ENCODE peak calls at places on chromosomes 5 and 9, in four cellular contexts. Y is GM13976, O is endodermal cell, F is cardiac muscle cell. Q is an unnamed sample.

GRCh38 chr5:29899583-29899982 is 1293.9 kb upstream of the CDH6 start:
- DNase-seq in Y (no peak), O (peak), F (no peak), Q (no peak)

GRCh38 chr9:121612511-121612998 is 38.9 kb upstream of the DAB2IP start:
- DNase-seq in Y (no peak), O (peak), F (no peak), Q (no peak)

GRCh38 chr5:15897609-15898008 is 282.0 kb downstream of the MARCHF11 start:
- DNase-seq in Y (no peak), O (no peak), F (peak), Q (no peak)

GRCh38 chr5:82045526-82046267 is 73.9 kb downstream of the ATG10 start:
- DNase-seq in Y (no peak), O (no peak), F (peak), Q (no peak)

GRCh38 chr9:11199335-11199734 is 586.5 kb upstream of the PTPRD start:
- DNase-seq in Y (no peak), O (peak), F (no peak), Q (no peak)

GRCh38 chr5:127967323-127967982 is 116.1 kb upstream of the SLC12A2 start:
- DNase-seq in Y (no peak), O (no peak), F (no peak), Q (no peak)

GRCh38 chr9:24071736-24072135 is 245.7 kb upstream of the ELAVL2 start:
- DNase-seq in Y (no peak), O (no peak), F (no peak), Q (no peak)

GRCh38 chr5:30438785-30439184 is 754.7 kb upstream of the CDH6 start:
- DNase-seq in Y (no peak), O (peak), F (no peak), Q (no peak)

GRCh38 chr5:181281984-181282316 is 21.0 kb upstream of the TRIM52 start:
- DNase-seq in Y (no peak), O (no peak), F (no peak), Q (no peak)

GRCh38 chr9:89134709-89135108 is 43.9 kb downstream of the SHC3 start:
- DNase-seq in Y (no peak), O (no peak), F (no peak), Q (no peak)

GRCh38 chr9:108412755-108413154 is 443.0 kb downstream of the ACTL7B start:
- DNase-seq in Y (no peak), O (peak), F (no peak), Q (no peak)

GRCh38 chr5:27406020-27406419 is 367.6 kb upstream of the CDH9 start:
- DNase-seq in Y (no peak), O (no peak), F (no peak), Q (no peak)

GRCh38 chr9:82466616-82467251 is 478.2 kb downstream of the SPATA31D1 start:
- DNase-seq in Y (no peak), O (peak), F (peak), Q (no peak)

GRCh38 chr9:99253772-99254431 is 31.8 kb downstream of the SEC61B start:
- DNase-seq in Y (peak), O (peak), F (no peak), Q (no peak)
- TF ChIP-seq CTCF in Y (no peak), O (peak), F (no peak), Q (no peak)

GRCh38 chr5:174816858-174817257 is 92.5 kb downstream of the MSX2 start:
- DNase-seq in Y (no peak), O (no peak), F (no peak), Q (no peak)
- TF ChIP-seq CTCF in Y (no peak), O (peak), F (peak), Q (peak)

DNA sequence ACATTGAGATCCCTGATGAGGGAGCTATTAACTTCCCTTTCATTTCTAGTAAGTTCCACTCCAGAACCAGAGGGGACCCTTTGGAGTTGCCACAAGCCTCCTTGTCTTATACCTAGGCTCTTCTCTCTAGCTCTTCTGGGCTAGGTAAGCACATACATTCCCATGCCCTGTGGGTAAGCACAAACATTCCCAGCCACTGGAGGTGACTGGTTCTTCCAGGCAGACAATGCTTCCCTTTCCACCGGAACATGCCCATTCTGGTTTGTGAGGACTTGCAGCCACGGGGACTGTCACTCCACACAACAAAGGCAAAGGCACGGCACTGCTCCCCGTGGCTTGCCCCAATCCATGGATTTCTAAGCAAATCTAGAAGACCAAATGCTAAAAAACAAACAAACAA is 276.0 kb downstream of the SYK start:
- DNase-seq in Y (no peak), O (no peak), F (no peak), Q (no peak)
- TF ChIP-seq CTCF in Y (no peak), O (no peak), F (no peak), Q (no peak)

GRCh38 chr5:139637438-139638089 is 10.6 kb upstream of the CXXC5 start:
- DNase-seq in Y (peak), O (peak), F (peak), Q (no peak)
- TF ChIP-seq CTCF in Y (no peak), O (no peak), F (no peak), Q (peak)

DNA sequence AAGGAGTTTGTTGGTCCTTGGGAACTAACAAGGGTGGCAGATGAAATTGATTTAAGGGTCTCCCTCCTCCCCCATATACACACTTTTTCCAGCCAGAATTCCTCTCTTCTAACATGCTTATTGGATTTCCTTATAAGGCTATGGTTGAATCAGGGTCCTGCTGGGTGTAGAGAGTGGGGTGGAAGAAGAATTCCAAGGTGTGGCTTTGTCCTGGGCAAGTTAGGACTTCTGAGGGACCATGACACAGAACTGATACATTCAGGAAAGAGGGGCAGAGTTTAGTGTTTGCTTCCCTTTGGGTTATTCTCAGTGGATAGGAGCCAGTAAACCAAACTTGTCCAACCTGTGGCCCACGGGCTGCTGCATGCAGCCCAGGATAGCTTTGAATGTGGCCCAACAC is 116.5 kb downstream of the SNX18 start:
- DNase-seq in Y (no peak), O (no peak), F (no peak), Q (no peak)
- TF ChIP-seq CTCF in Y (no peak), O (no peak), F (no peak), Q (no peak)

GRCh38 chr5:142320427-142320732 is 4.4 kb downstream of the SPRY4 start:
- DNase-seq in Y (no peak), O (no peak), F (no peak), Q (no peak)
- TF ChIP-seq CTCF in Y (no peak), O (no peak), F (no peak), Q (no peak)

DNA sequence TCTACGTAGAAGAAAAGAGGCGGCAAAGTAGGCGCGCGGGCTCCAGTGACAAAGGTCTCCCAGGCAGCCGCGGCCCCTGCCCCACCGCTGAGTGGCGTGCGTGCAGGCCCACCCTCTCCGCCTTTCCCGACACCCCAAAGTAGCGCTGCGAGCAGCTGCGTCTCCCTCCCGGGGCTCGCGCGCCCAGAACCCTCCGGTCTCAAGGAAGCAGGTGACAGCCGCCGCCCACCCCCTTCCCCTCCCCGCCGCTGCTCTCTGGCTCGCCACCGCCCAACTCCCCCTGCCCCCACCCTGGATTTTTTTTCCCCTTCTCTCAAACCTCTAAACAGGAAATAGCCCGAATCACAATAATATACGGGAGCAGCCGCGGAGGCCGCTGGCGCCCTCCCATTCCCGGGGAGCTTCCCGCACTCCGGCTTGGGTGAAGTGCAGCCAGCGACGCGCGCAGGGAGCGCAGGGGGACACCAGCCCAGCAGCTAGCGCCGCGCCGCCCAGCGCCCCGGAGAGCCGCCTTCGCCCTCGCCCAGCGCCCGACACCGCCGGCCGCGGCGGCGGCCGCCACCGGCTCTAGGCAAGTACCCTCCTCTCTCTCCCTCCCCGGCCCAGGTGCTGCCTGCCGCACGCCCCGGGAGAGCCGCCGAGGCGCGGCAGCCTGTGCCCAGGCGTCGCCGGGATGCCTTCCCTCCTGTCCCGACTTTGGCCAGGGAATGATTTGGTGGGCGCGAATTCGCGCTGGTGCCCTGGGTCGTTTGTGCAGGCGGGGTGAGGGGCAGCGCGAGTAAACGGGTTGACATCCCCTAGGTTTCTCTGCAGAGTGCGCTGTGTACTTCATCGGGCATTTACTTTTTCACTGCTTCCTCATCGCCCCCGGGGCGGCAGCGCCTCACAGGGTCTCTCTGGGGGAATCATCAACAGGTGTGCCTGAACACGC is 52.7 kb upstream of the TJP2 start:
- DNase-seq in Y (peak), O (peak), F (peak), Q (no peak)
- TF ChIP-seq CTCF in Y (no peak), O (peak), F (peak), Q (peak)

Q was measured in epithelial cell of proximal tubule.